ENCODE peak calls at places on chromosome 17, in ten cellular contexts. Z is foreskin fibroblast, Q is IMR-90, V is fibroblast of mammary gland, C is Calu3, E is neural crest cell, O is foreskin keratinocyte, R is adrenal gland, H is nephron progenitor cell, X is thoracic aorta. M is an unnamed sample.

GRCh38 chr17:55772086-55772485 is 21.2 kb downstream of the PCTP start:
- DNase-seq in H (no peak), Z (no peak), V (no peak), X (no peak), Q (no peak), C (peak), O (no peak), R (no peak), E (no peak), M (no peak)

GRCh38 chr17:63116967-63117366 is 150.9 kb downstream of the TANC2 start:
- DNase-seq in H (peak), Q (peak), X (no peak), R (no peak), V (peak), O (peak), E (no peak), Z (no peak), C (peak), M (no peak)

GRCh38 chr17:18087610-18088491 is at the start of gene DRG2:
- DNase-seq in R (peak), Z (peak), Q (peak), V (peak), O (peak), C (peak), X (peak), H (peak), E (peak), M (peak)

GRCh38 chr17:10646393-10646990 is 10.6 kb downstream of the MYH3 start:
- DNase-seq in H (peak), C (peak), Q (peak), R (peak), X (peak), O (peak), E (peak), V (peak), Z (peak), M (peak)

GRCh38 chr17:43337684-43338428 is 60.9 kb upstream of the ARL4D start:
- DNase-seq in X (no peak), C (no peak), R (no peak), Z (no peak), V (no peak), Q (no peak), H (no peak), O (no peak), E (no peak), M (no peak)

GRCh38 chr17:17860761-17861107 is 23.9 kb upstream of the SREBF1 start:
- DNase-seq in O (no peak), Z (no peak), C (no peak), Q (no peak), R (no peak), E (no peak), V (no peak), H (no peak), X (no peak), M (no peak)

GRCh38 chr17:10055251-10055975 is 143.0 kb downstream of the GAS7 start:
- DNase-seq in E (no peak), Z (no peak), X (no peak), V (no peak), R (no peak), Q (no peak), C (no peak), O (no peak), H (no peak), M (no peak)

GRCh38 chr17:20173091-20173490 is 163.9 kb downstream of the SPECC1 start:
- DNase-seq in O (no peak), X (no peak), H (no peak), Q (no peak), V (no peak), C (no peak), Z (no peak), E (no peak), R (no peak), M (no peak)

GRCh38 chr17:75506134-75506533 is 9.2 kb downstream of the CASKIN2 start:
- DNase-seq in Z (no peak), X (no peak), C (no peak), R (no peak), V (no peak), E (no peak), H (no peak), O (no peak), Q (no peak), M (no peak)

GRCh38 chr17:37698132-37698615 is 46.7 kb downstream of the HNF1B start:
- DNase-seq in X (no peak), E (no peak), Q (peak), C (peak), Z (peak), V (peak), H (no peak), R (no peak), O (peak), M (no peak)

GRCh38 chr17:1783271-1783670 is 21.4 kb downstream of the SERPINF1 start:
- DNase-seq in E (no peak), Z (no peak), Q (no peak), X (no peak), C (no peak), O (no peak), V (peak), H (no peak), R (peak), M (no peak)

GRCh38 chr17:69336996-69337395 is 10.1 kb upstream of the ABCA5 start:
- DNase-seq in R (no peak), E (no peak), Q (no peak), O (no peak), H (no peak), X (no peak), Z (no peak), V (no peak), C (no peak), M (no peak)

GRCh38 chr17:66967867-66968543 is 3.5 kb downstream of the CACNG4 start:
- DNase-seq in H (no peak), Q (no peak), O (no peak), X (no peak), V (no peak), R (no peak), E (no peak), C (no peak), Z (no peak), M (no peak)

GRCh38 chr17:14228903-14229302 is 7.8 kb downstream of the CDRT15 start:
- DNase-seq in C (no peak), O (no peak), V (no peak), Q (peak), X (no peak), R (no peak), E (no peak), H (no peak), Z (peak), M (no peak)

GRCh38 chr17:79623786-79624657 is 13.2 kb upstream of the RBFOX3 start:
- DNase-seq in C (no peak), V (no peak), H (no peak), Q (no peak), Z (no peak), O (no peak), R (peak), X (no peak), E (no peak), M (no peak)

GRCh38 chr17:75643033-75644017 is 10.1 kb downstream of the SMIM5 start:
- DNase-seq in H (no peak), Q (no peak), O (no peak), R (no peak), E (no peak), C (peak), Z (no peak), V (no peak), X (no peak), M (no peak)

GRCh38 chr17:21272881-21273839 is 11.4 kb upstream of the MAP2K3 start:
- DNase-seq in X (no peak), R (no peak), Z (no peak), E (no peak), C (no peak), V (no peak), Q (no peak), H (no peak), O (peak), M (no peak)

GRCh38 chr17:20156196-20157077 is 147.3 kb downstream of the SPECC1 start:
- DNase-seq in O (peak), V (peak), Z (peak), R (peak), X (no peak), E (no peak), Q (peak), H (peak), C (peak), M (peak)

GRCh38 chr17:40290629-40291296 is 3.1 kb downstream of the CDC6 start:
- DNase-seq in R (peak), C (peak), O (peak), Z (peak), E (no peak), Q (peak), V (peak), H (no peak), X (no peak), M (no peak)

GRCh38 chr17:73281926-73282325 is 20.2 kb upstream of the CPSF4L start:
- DNase-seq in V (no peak), C (no peak), X (no peak), H (no peak), Q (no peak), O (no peak), R (no peak), E (no peak), Z (no peak), M (no peak)

GRCh38 chr17:27529230-27529796 is 73.1 kb downstream of the KSR1 start:
- DNase-seq in X (no peak), O (no peak), C (peak), R (no peak), H (no peak), E (no peak), Q (peak), V (no peak), Z (no peak), M (no peak)

GRCh38 chr17:879546-879945 is 97.4 kb downstream of the MRM3 start:
- DNase-seq in R (peak), E (peak), Z (no peak), Q (peak), C (peak), O (peak), V (peak), X (peak), H (peak), M (peak)

GRCh38 chr17:63474174-63474913 is 2.5 kb upstream of the ACE start:
- DNase-seq in X (no peak), V (no peak), E (no peak), H (no peak), Q (no peak), O (no peak), Z (no peak), C (no peak), R (peak), M (no peak)

GRCh38 chr17:8698142-8699050 is 46.2 kb downstream of the CCDC42 start:
- DNase-seq in O (no peak), C (no peak), X (peak), V (peak), Q (peak), E (no peak), R (peak), Z (peak), H (peak), M (no peak)
- TF ChIP-seq CTCF in O (no peak), C (no peak), X (no peak), V (no peak), Q (no peak), E (no peak), R (no peak), Z (no peak), H (no peak), M (no peak)

GRCh38 chr17:4520060-4520880 is 21.6 kb downstream of the SPNS2 start:
- DNase-seq in R (peak), H (no peak), C (no peak), Z (no peak), E (no peak), Q (no peak), O (no peak), V (no peak), X (no peak), M (no peak)

GRCh38 chr17:4518901-4519300 is 20.2 kb downstream of the SPNS2 start:
- DNase-seq in R (no peak), X (no peak), Q (no peak), O (no peak), V (no peak), E (no peak), C (no peak), H (no peak), Z (no peak), M (no peak)

GRCh38 chr17:4516740-4517139 is 18.1 kb downstream of the SPNS2 start:
- DNase-seq in Z (no peak), O (no peak), R (no peak), V (no peak), C (no peak), H (no peak), E (no peak), Q (peak), X (no peak), M (no peak)

GRCh38 chr17:4520881-4521600 is 22.4 kb downstream of the SPNS2 start:
- DNase-seq in C (peak), E (no peak), R (no peak), V (no peak), X (no peak), O (peak), Q (peak), H (no peak), Z (peak), M (no peak)

DNA sequence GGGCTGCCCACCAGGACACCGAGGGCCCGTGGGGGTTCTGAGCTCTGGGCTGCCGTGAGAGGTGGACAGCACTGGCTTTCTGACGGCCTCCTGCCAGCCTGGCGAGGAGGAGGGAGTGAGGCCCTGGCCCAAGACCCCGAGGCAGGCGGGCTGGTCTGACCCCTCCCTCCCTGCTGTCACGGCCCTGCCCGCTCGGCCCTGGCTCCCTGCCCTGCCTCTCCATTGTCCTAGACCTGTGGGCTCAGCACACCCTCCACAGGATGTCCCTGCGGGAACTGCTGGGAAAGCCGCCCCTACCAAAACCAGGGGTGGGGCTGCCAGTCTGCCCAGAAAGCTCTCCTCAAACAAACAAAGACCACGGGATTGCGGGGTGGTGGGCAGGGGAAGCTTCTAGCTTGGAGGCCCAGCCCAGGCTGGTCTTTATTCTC is 20.7 kb downstream of the SPNS2 start:
- DNase-seq in V (no peak), Q (no peak), H (no peak), O (no peak), C (no peak), E (no peak), Z (no peak), R (peak), X (no peak), M (no peak)
- TF ChIP-seq CTCF in V (no peak), Q (no peak), H (no peak), O (no peak), C (no peak), E (no peak), Z (no peak), R (no peak), X (no peak), M (no peak)

DNA sequence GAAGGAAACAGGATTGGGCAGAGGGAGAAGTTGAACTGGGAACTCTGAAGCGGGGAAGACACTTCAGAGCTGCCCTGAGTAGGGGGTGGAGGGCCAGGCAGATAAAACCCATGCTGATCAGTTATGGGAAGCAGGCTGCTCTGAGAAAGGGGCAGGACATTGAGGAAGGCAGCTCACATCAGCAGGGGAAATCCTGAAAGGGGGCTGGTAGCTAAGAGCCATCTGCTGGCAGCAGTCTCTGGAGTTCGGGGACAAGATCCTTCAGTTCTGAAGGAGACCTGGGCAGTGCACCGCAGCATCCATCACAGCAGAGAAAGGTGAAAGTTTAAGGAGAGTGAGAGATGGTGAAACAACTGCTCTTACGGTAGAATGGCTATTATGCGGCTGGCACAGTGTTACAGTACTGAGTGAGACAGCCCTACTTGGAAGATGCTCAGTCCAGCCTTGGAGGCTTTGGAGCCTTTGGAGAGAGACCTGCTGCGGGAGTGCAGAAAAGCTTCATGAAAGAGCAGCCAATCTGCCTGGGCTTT is 5.4 kb upstream of the KIF18B start:
- DNase-seq in V (no peak), X (no peak), E (no peak), R (no peak), Z (no peak), C (no peak), Q (no peak), H (no peak), O (no peak), M (no peak)
- TF ChIP-seq CTCF in V (no peak), X (no peak), E (no peak), R (no peak), Z (no peak), C (no peak), Q (no peak), H (no peak), O (no peak), M (no peak)

DNA sequence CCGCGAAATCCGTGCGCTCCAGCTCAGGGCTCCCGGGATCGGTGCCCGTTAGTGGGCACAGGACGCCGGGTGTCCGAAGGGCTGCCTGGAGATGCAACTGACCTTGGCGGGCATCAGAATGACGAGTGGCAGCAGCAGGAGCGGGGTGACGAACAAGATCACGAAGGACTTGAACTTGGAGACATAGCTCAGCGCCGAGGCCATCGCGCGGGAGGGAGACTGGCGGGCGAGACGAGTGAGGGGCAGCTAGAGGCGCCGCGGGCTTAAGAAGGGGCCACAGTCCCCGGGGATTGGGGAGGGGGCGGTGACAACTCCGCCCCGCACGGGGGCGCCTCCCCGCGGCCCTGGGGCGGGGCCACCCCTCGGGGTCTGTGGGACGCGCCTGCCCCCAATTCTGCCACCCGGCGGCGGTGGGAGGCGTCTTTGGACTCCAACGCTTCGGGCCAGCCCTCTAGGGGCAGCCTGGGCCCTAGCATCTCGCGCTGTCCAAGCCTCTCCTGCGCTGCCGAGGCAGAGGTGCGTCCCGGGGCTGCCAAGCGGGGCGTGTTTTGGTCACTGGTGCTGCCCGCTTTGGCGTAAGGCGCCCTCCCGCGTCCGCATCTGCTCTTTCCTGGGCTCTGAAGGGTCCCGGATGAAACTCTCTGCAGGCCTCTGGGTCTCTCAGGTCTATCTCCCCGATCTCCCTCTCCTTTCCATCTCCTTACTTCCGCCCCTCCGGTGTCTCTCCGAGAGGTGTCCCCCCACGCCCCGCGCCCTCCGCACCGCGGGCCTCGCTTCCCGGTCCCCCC is at the start of gene SLC13A5:
- DNase-seq in E (peak), Z (no peak), X (no peak), C (peak), R (peak), V (peak), Q (no peak), O (peak), H (peak), M (peak)
- TF ChIP-seq CTCF in E (peak), Z (peak), X (no peak), C (peak), R (peak), V (peak), Q (peak), O (peak), H (peak), M (no peak)

DNA sequence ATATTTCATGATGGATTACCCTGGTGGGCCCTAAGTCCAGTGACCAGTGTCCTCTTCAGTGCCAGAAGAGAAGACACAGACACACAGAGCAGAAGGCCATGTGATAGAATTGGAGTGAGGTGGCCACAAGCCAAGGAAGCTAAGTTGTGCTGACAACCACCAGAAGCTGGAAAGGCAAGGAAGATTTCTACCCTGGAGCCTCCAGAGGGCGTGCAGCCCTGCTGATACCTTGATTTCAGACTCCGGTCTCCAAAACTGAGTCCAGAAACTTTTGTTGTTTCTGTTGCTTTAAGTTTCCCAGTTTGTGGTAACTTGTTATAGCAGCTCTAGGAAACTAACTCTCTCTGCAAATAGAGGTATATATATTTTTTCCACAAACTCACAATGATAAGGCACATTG is 396.6 kb upstream of the ASIC2 start:
- DNase-seq in X (no peak), Z (no peak), O (no peak), H (no peak), E (no peak), R (no peak), V (no peak), Q (no peak), C (no peak), M (no peak)
- TF ChIP-seq CTCF in X (no peak), Z (no peak), O (peak), H (no peak), E (no peak), R (no peak), V (no peak), Q (no peak), C (no peak), M (no peak)

DNA sequence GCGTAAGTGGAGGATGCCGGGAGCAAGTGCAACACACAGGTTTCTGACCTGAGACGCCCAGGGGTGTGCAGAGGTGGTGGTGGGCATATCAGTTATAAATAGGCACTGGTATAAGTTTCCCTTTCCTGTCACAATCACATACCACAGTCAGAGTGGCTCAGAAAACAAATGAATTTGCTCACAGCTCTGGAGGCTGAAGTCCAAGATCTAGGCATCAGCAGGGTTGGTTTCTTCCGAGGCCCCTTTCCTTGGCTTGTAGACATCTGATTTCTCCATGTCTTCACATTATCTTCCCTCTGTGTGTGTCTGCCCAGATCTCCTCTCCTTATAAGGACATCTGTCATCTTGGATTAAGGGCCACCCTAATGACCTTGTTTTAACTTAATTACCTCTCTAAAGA is 250.5 kb upstream of the TNRC6C start:
- DNase-seq in H (no peak), Q (no peak), X (no peak), O (no peak), R (no peak), C (no peak), Z (no peak), V (no peak), E (no peak), M (no peak)
- TF ChIP-seq CTCF in H (no peak), Q (no peak), X (no peak), O (no peak), R (no peak), C (no peak), Z (no peak), V (no peak), E (no peak), M (no peak)

GRCh38 chr17:72039490-72039889 is 81.3 kb upstream of the SOX9 start:
- DNase-seq in X (no peak), E (no peak), C (no peak), Q (peak), R (no peak), V (no peak), Z (no peak), O (no peak), H (no peak), M (no peak)

GRCh38 chr17:72033311-72033710 is 87.5 kb upstream of the SOX9 start:
- DNase-seq in C (no peak), Q (no peak), E (no peak), H (no peak), O (no peak), Z (no peak), V (no peak), X (no peak), R (no peak), M (no peak)

GRCh38 chr17:72034000-72034399 is 86.8 kb upstream of the SOX9 start:
- DNase-seq in Q (no peak), Z (no peak), C (no peak), V (no peak), R (no peak), E (no peak), H (no peak), O (no peak), X (no peak), M (no peak)

DNA sequence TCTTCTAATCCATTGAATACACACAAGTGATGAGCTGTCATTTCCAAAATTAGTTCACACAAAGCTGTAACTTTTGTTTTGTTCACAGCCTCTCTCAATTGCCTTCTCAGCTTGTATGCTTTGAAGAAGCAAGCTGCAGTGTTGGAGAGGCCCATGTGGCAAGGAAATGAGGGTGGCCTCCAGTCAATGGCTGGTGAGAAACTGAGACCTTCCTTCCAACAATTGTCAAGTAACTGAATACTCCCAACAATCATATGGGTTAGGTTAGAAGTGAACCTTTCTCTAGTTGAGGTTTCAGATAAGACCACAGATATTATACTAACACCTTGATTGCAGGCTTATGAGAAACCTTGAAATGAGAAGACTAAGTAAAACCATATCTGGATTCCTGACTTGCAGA is 82.4 kb upstream of the SOX9 start:
- DNase-seq in V (no peak), O (no peak), R (no peak), H (no peak), Z (no peak), C (no peak), X (no peak), E (no peak), Q (no peak), M (no peak)
- TF ChIP-seq CTCF in V (no peak), O (no peak), R (no peak), H (no peak), Z (no peak), C (no peak), X (no peak), E (no peak), Q (no peak), M (no peak)